ENCODE peak calls at places on chromosomes 6 and 20, in eight cellular contexts. O, M, E, P, T, Q, L and B are unnamed samples. For H3K27me3, the result is how much of the 10 kb centered on the place peaks cover.

GRCh38 chr6:30450908-30451818 is 38.1 kb upstream of the HLA-E start:
- DNase-seq in O (peak), M (peak), E (no peak), P (no peak), T (peak), Q (peak), L (peak), B (peak)

GRCh38 chr20:44576297-44576696 is 6.1 kb upstream of the PKIG start:
- DNase-seq in O (no peak), M (peak), E (no peak), P (no peak), T (no peak), Q (no peak), L (no peak), B (no peak)

GRCh38 chr20:58545565-58546195 is 30.5 kb upstream of the APCDD1L start:
- DNase-seq in O (no peak), M (peak), E (no peak), P (no peak), T (no peak), Q (no peak), L (no peak), B (no peak)

GRCh38 chr6:148563066-148563465 is 183.8 kb upstream of the UST start:
- DNase-seq in O (no peak), M (no peak), E (no peak), P (no peak), T (no peak), Q (no peak), L (no peak), B (no peak)

GRCh38 chr6:2563635-2564034 is 187.1 kb downstream of the MYLK4 start:
- DNase-seq in O (no peak), M (peak), E (no peak), P (no peak), T (no peak), Q (no peak), L (peak), B (no peak)

GRCh38 chr6:2168480-2168879 is 76.9 kb downstream of the GMDS start:
- DNase-seq in O (no peak), M (no peak), E (no peak), P (no peak), T (peak), Q (no peak), L (no peak), B (no peak)

GRCh38 chr6:90068264-90068663 is 174.0 kb downstream of the GJA10 start:
- DNase-seq in O (no peak), M (peak), E (no peak), P (no peak), T (no peak), Q (no peak), L (no peak), B (no peak)

GRCh38 chr6:31729979-31730630 is 1.0 kb upstream of the DDAH2 start:
- DNase-seq in O (peak), M (peak), E (peak), P (no peak), T (peak), Q (peak), L (peak), B (no peak)

GRCh38 chr20:676967-677366 is 1.4 kb upstream of the SCRT2 start:
- DNase-seq in O (no peak), M (no peak), E (no peak), P (no peak), T (no peak), Q (no peak), L (no peak), B (no peak)

GRCh38 chr20:674936-675452 is 608 bp downstream of the SCRT2 start:
- DNase-seq in O (no peak), M (no peak), E (no peak), P (no peak), T (no peak), Q (no peak), L (no peak), B (no peak)

GRCh38 chr20:676315-676937 is 824 bp upstream of the SCRT2 start:
- DNase-seq in O (peak), M (no peak), E (no peak), P (no peak), T (no peak), Q (no peak), L (no peak), B (no peak)

GRCh38 chr20:673606-674005 is 2.0 kb downstream of the SCRT2 start:
- DNase-seq in O (no peak), M (no peak), E (no peak), P (no peak), T (no peak), Q (no peak), L (no peak), B (no peak)

DNA sequence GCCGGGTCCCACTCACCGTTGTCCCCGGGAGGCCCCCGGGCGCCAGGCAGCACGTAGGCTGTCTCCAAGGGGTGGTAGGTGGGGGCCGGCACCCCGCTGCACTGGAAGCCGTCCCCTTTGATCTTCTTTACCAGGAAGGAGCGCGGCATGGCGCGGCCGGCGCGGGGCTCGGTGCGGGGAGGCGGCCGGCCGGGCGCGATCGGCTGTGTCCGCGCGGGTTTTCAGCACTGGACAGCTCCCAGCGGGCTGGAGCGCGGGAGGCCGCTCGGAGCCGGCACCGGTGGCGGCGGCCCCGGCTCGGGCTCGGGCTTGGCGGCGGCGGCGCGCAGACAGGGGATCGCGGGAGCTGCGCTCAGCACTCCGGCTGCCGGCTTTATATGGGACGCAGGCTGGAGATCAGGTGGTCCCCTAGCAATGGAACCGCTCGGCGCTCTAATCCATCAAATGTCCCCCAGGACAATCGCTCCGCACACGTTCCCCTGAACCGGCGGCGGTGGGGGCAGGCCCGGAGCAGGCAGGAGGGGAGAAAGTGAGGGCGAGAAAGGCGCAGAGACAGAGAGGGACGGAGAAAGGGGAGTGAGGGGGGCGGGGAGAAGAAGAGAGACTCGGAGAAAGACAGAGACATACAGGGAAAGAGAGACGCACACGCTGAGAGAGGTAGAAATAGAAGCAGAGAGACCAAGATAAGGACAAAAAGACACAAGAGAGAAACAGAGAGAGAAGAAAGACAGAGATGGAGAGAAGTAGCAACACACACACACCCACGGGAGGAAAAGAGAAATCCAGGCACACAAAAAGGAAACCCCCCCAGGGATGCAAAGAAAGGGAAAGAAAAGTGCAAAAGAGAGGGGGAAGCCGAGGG is at the start of gene SCRT2:
- DNase-seq in O (peak), M (peak), E (peak), P (no peak), T (no peak), Q (peak), L (peak), B (no peak)
- H3K27me3 ChIP-seq in O (under half), M (under half), E (under half), P (under half), T (under half), Q (half or more), L (under half), B (half or more)

DNA sequence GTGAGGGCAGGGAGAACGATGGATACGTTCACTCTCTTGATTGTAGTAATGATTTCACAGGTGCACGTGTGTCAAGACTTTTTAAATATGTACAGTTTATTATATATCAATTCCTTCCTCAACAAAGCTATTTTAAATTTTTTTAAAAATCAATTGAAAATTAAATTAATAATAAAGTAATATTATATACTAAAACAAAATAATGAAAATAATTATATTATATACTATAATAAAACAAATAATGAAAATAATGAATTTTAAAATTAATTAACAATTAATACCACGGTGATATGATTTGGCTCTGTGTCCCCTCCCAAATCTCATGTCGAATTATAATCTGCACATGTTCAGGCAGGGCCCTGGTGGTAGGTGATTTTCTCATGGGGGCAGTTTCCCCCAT is 42.7 kb downstream of the ADGRF5 start:
- DNase-seq in O (no peak), M (no peak), E (no peak), P (no peak), T (no peak), Q (no peak), L (no peak), B (no peak)
- H3K4me3 ChIP-seq in O (no peak), M (no peak), E (no peak), P (no peak), T (no peak), Q (no peak), L (no peak), B (no peak)

GRCh38 chr20:63500902-63501817 is 2.3 kb upstream of the EEF1A2 start:
- DNase-seq in O (peak), M (no peak), E (no peak), P (no peak), T (no peak), Q (no peak), L (no peak), B (no peak)

GRCh38 chr20:63503524-63503923 is 4.6 kb upstream of the EEF1A2 start:
- DNase-seq in O (no peak), M (no peak), E (no peak), P (no peak), T (no peak), Q (no peak), L (no peak), B (no peak)

GRCh38 chr20:63501818-63502670 is 3.2 kb upstream of the EEF1A2 start:
- DNase-seq in O (peak), M (no peak), E (no peak), P (no peak), T (no peak), Q (peak), L (no peak), B (no peak)

GRCh38 chr20:63504642-63505041 is 5.8 kb upstream of the EEF1A2 start:
- DNase-seq in O (no peak), M (no peak), E (no peak), P (no peak), T (no peak), Q (no peak), L (no peak), B (no peak)

GRCh38 chr20:63502671-63503172 is 3.8 kb upstream of the EEF1A2 start:
- DNase-seq in O (peak), M (no peak), E (no peak), P (no peak), T (no peak), Q (no peak), L (no peak), B (no peak)
- H3K27me3 ChIP-seq in O (under half), M (under half), E (under half), P (under half), T (under half), Q (half or more), L (under half), B (under half)

DNA sequence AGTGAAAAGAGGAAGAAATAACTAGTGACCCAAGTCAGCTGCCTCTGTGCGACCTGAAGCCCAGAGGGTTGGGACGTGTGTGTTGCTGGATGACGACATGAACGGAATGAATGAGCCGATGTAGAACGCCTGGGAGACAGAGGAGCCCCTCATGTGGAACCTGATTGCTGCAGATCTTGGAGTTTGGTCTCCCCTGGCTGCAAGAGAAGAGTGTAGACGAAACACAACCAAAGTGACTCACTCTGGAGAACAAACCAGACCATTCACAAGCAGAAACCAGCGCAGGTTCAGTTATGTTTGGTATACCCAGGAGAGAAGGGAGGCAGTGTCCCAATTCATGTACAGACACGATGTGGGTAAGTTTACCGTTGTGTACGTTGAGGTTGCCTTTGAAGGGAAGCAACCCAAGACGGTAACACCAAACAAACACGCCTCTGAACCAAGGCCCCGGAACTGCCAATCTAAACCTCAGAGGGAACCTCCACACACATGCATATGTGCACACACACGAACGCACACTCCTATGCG is 265.9 kb downstream of the BMP7 start:
- DNase-seq in O (no peak), M (no peak), E (no peak), P (no peak), T (no peak), Q (no peak), L (no peak), B (no peak)
- H3K4me3 ChIP-seq in O (no peak), M (no peak), E (no peak), P (no peak), T (no peak), Q (no peak), L (no peak), B (no peak)

GRCh38 chr20:7332169-7332568 is 564.7 kb downstream of the BMP2 start:
- DNase-seq in O (no peak), M (no peak), E (no peak), P (no peak), T (no peak), Q (no peak), L (no peak), B (no peak)

GRCh38 chr20:7330850-7331249 is 563.4 kb downstream of the BMP2 start:
- DNase-seq in O (peak), M (no peak), E (no peak), P (no peak), T (no peak), Q (no peak), L (no peak), B (no peak)

GRCh38 chr20:7333846-7334245 is 566.4 kb downstream of the BMP2 start:
- DNase-seq in O (no peak), M (no peak), E (no peak), P (no peak), T (no peak), Q (no peak), L (no peak), B (no peak)
- H3K27me3 ChIP-seq in O (under half), M (under half), E (under half), P (under half), T (under half), Q (under half), L (under half), B (under half)

DNA sequence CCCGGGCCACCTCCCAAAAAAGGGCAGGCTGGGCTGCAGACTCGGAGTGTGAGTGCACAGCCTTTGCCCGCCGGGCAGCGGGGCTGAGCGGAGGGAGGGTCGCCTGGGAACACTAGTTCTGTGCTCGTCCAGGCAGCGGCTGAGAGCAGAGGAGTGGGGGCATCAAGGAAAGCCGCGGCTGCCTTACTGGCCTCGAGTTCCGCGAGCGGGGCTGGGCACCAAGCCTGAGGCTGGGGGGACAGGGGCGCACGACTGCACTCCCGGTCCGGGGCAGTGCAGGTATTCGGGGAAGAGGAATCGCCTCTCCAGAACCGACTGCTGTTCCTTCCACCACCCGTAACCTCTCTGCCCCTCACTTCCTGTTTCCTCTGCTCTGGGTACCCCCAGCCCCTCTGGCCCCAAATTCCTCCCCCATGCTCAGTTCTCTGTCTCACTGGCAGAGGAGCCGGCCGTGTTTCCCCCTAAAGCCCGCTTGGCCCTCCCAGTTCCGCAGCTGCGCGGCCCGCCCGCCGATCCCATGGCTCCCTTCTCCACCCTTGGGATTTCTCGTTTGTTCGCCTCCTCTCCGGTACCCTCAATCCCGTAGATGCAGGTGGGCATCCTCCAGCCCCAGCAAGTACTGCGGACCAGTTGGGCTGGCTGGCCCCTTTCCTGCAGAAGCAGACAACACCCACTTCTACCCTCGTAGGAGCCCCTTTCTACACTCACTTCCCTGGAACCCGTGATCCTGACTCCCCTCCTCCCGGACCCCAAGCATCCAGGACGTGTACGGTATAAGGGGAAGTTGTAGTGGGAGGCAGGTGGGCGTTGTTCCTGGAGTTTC is 5.1 kb downstream of the RING1 start:
- DNase-seq in O (peak), M (no peak), E (peak), P (no peak), T (no peak), Q (no peak), L (no peak), B (no peak)
- H3K4me3 ChIP-seq in O (peak), M (peak), E (peak), P (peak), T (peak), Q (peak), L (peak), B (peak)

GRCh38 chr6:105135907-105136432 is 43.8 kb downstream of the POPDC3 start:
- DNase-seq in O (no peak), M (peak), E (no peak), P (no peak), T (no peak), Q (no peak), L (no peak), B (no peak)

GRCh38 chr6:105136433-105137350 is 43.1 kb downstream of the POPDC3 start:
- DNase-seq in O (peak), M (peak), E (peak), P (no peak), T (no peak), Q (peak), L (peak), B (no peak)

GRCh38 chr6:105135056-105135455 is 44.8 kb downstream of the POPDC3 start:
- DNase-seq in O (no peak), M (peak), E (no peak), P (no peak), T (no peak), Q (no peak), L (peak), B (no peak)

GRCh38 chr6:105137388-105137787 is 42.4 kb downstream of the POPDC3 start:
- DNase-seq in O (peak), M (no peak), E (peak), P (no peak), T (no peak), Q (peak), L (no peak), B (no peak)

DNA sequence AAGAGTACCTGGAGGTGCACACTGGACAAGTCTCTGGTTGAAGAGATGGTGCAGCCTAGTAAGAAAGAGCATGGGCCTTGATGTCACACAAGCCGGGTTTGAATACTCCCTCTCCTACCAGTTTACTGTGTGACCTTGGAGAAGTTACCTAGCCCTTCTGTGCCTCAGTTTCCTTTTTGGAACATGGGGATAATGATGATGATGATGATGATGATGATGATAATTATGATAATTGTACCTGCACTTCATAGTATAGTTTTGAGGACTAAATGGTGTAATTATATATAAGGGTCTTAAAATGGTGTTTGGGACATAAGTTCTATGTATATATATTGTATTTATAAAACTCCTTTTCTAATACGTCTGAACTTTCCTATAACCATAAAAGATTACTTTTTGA is 41.7 kb downstream of the POPDC3 start:
- DNase-seq in O (no peak), M (no peak), E (no peak), P (no peak), T (no peak), Q (no peak), L (no peak), B (no peak)
- H3K27me3 ChIP-seq in O (under half), M (under half), E (under half), P (under half), T (under half), Q (under half), L (under half), B (under half)